ENCODE peak calls at places on chromosomes 12 and 14, in seven cellular contexts. Y is SJSA1; O is tibial artery; V is ovary; I is heart right ventricle; D is ascending aorta; R is naive thymus-derived CD4-positive, alpha-beta T cell. L is an unnamed sample.

GRCh38 chr14:99268776-99269510 is 3.1 kb downstream of the BCL11B start:
- DNase-seq in R (no peak), Y (no peak), V (no peak), O (no peak), I (no peak), D (no peak), L (no peak)

GRCh38 chr12:68915055-68915454 is 17.9 kb downstream of the CPM start:
- DNase-seq in V (no peak), O (no peak), Y (peak), I (no peak), D (no peak), R (no peak), L (no peak)

GRCh38 chr12:123532021-123532420 is 1.5 kb downstream of the RILPL1 start:
- DNase-seq in Y (no peak), V (no peak), I (no peak), O (peak), R (peak), D (no peak), L (no peak)

GRCh38 chr12:114355389-114356088 is 50.4 kb downstream of the TBX5 start:
- DNase-seq in V (no peak), O (no peak), Y (no peak), I (peak), D (no peak), R (no peak), L (peak)

GRCh38 chr14:63200035-63200740 is 4.1 kb upstream of the RHOJ start:
- DNase-seq in R (no peak), Y (no peak), I (no peak), O (no peak), V (no peak), D (no peak), L (peak)

GRCh38 chr12:7099290-7099996 is 7.2 kb upstream of the C1R start:
- DNase-seq in I (no peak), V (no peak), R (no peak), O (peak), Y (no peak), D (no peak), L (no peak)

GRCh38 chr12:117155278-117156060 is 34.8 kb downstream of the FBXO21 start:
- DNase-seq in D (no peak), Y (peak), I (peak), R (peak), O (no peak), V (peak), L (peak)

GRCh38 chr14:31122921-31123320 is 84.7 kb downstream of the HECTD1 start:
- DNase-seq in D (no peak), V (no peak), R (no peak), O (no peak), I (no peak), Y (no peak), L (no peak)

GRCh38 chr14:80587096-80587724 is 354.3 kb downstream of the CEP128 start:
- DNase-seq in I (no peak), D (no peak), Y (peak), O (no peak), V (no peak), R (peak), L (no peak)

GRCh38 chr14:70706177-70706576 is 64.5 kb downstream of the TTC9 start:
- DNase-seq in D (no peak), R (no peak), Y (no peak), V (no peak), O (no peak), I (no peak), L (no peak)

GRCh38 chr12:72271741-72272661 is at the start of gene TRHDE:
- DNase-seq in I (peak), V (peak), D (no peak), R (no peak), O (peak), Y (peak), L (no peak)

GRCh38 chr12:4648099-4648498 is 752 bp downstream of the AKAP3 start:
- DNase-seq in O (no peak), R (peak), V (no peak), I (no peak), Y (no peak), D (no peak), L (no peak)

GRCh38 chr14:37150414-37150813 is 22.0 kb downstream of the SLC25A21 start:
- DNase-seq in R (no peak), I (no peak), Y (peak), O (no peak), V (no peak), D (no peak), L (no peak)

GRCh38 chr14:70909788-70910614 is 2.7 kb downstream of the PCNX1 start:
- DNase-seq in O (no peak), D (no peak), I (no peak), Y (no peak), V (no peak), R (peak), L (no peak)

DNA sequence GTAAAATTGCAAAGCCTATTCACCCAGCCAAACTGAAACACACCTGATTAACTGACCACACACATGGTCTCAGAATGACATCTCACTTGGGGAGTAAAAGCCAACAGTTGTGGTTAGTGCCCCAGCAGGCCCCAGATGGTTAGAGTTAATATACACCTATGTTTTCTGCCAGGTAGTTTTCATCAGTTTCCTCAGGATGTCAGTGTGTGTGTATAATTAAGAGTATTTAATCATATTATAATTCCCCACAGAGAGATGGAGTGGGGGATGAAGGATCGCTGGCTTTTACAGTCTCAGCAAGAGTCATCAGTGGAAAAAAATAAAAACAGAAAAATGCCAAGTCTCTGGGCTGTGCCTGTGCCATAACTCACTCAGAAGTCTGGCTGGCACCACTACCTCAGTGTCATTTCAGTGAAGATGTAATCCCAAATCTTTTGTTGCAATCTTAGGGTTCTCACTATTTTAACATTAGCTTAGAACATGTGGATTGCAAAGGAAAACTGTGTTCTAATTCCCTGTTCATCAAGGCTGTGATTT is 412.5 kb downstream of the ZFP36L1 start:
- DNase-seq in R (no peak), O (no peak), V (no peak), Y (no peak), D (no peak), I (no peak), L (no peak)
- H3K27ac ChIP-seq in R (no peak), O (peak), V (no peak), Y (peak), D (peak), I (peak), L (peak)

GRCh38 chr12:82350161-82350560 is 8.0 kb downstream of the CCDC59 start:
- DNase-seq in R (no peak), O (no peak), Y (no peak), V (no peak), I (no peak), D (no peak), L (no peak)

GRCh38 chr12:82357340-82357739 is 847 bp downstream of the CCDC59 start:
- DNase-seq in V (no peak), O (no peak), D (no peak), Y (no peak), R (no peak), I (no peak), L (no peak)

GRCh38 chr12:82351390-82351789 is 6.8 kb downstream of the CCDC59 start:
- DNase-seq in V (no peak), O (no peak), D (no peak), R (no peak), I (no peak), Y (no peak), L (no peak)
- H3K27ac ChIP-seq in V (no peak), O (no peak), D (no peak), R (no peak), I (no peak), Y (no peak), L (no peak)

GRCh38 chr14:55298423-55298822 is 27.2 kb downstream of the FBXO34 start:
- DNase-seq in Y (no peak), V (no peak), R (no peak), I (no peak), D (no peak), O (no peak), L (no peak)

GRCh38 chr14:55301722-55302121 is 30.5 kb downstream of the FBXO34 start:
- DNase-seq in Y (no peak), D (no peak), I (no peak), V (no peak), O (no peak), R (no peak), L (no peak)

GRCh38 chr14:55302367-55302766 is 31.1 kb downstream of the FBXO34 start:
- DNase-seq in V (no peak), O (no peak), I (no peak), R (no peak), D (no peak), Y (no peak), L (no peak)

GRCh38 chr14:55294603-55295002 is 23.4 kb downstream of the FBXO34 start:
- DNase-seq in Y (no peak), D (no peak), R (no peak), O (no peak), I (no peak), V (no peak), L (no peak)

DNA sequence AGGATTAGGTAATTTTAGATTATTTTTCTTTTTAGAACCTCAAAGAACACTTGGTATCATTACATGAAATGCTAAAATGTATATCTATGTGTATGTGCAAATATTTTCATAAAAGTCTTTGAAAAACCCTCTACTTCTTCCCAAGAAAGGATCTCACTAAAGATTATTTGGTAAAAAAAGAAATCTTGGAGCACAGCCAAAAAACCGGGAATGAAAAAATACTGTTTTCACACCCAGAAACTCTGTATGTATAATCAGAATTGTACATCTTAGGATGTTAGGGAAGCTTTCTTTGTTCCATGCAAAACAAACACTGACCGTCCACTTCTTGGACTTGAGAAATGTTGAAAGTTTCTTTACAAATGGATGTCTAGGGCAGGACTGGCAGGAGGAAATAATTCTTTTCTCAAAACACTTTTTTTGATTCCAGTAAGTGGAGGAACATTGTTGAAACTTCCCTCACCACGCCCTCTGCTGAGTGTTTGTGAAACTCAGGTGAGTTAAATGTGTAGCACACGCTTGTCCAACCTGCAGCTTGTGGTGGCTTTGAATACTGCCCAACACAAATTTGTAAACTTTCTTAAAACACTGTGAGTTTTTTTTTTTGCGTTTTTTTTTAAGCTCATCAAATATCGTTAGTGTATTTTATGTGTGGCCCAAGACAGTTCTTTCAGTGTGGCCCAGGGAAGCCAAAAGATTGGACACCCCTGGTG is 26.5 kb downstream of the FBXO34 start:
- DNase-seq in R (no peak), D (no peak), Y (no peak), V (no peak), I (no peak), O (no peak), L (no peak)
- H3K27ac ChIP-seq in R (no peak), D (no peak), Y (no peak), V (no peak), I (no peak), O (no peak), L (no peak)

GRCh38 chr14:77580964-77581505 is 35.4 kb downstream of the SPTLC2 start:
- DNase-seq in R (peak), V (no peak), D (no peak), I (no peak), Y (peak), O (no peak), L (no peak)

GRCh38 chr14:77579760-77580159 is 36.7 kb downstream of the SPTLC2 start:
- DNase-seq in D (no peak), V (no peak), I (no peak), Y (no peak), R (no peak), O (no peak), L (no peak)

GRCh38 chr14:77582511-77582910 is 33.9 kb downstream of the SPTLC2 start:
- DNase-seq in V (no peak), R (no peak), D (no peak), I (no peak), Y (no peak), O (no peak), L (no peak)

GRCh38 chr14:77580477-77580876 is 36.0 kb downstream of the SPTLC2 start:
- DNase-seq in O (no peak), Y (no peak), I (no peak), D (no peak), R (no peak), V (no peak), L (no peak)

DNA sequence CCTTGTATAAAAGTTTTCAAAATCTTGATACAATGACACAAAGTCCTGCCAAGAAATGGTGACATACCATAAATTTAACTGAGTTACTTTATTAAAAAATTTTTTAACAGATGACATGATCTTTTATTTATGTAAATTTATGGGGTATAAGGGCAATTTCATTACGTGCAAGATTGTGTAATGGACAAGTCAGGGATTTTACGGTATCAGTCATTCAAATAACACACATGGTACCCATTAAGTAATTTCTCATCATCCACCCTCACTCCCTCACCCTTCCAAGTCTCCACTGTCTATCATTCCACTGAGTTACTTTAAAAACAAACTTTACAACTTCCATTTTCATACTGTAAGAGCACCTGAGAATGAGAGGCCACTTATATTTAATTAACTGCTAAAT is 37.4 kb downstream of the SPTLC2 start:
- DNase-seq in V (no peak), D (no peak), I (no peak), Y (no peak), O (no peak), R (no peak), L (no peak)
- H3K27ac ChIP-seq in V (no peak), D (no peak), I (no peak), Y (no peak), O (no peak), R (no peak), L (no peak)

GRCh38 chr14:95396221-95396620 is 76.5 kb upstream of the CLMN start:
- DNase-seq in R (no peak), V (no peak), O (no peak), Y (no peak), D (no peak), I (no peak), L (no peak)

GRCh38 chr14:95394981-95395737 is 75.5 kb upstream of the CLMN start:
- DNase-seq in V (no peak), I (no peak), D (no peak), Y (no peak), O (no peak), R (no peak), L (no peak)

GRCh38 chr14:95394297-95394891 is 74.7 kb upstream of the CLMN start:
- DNase-seq in O (no peak), Y (no peak), D (no peak), I (no peak), R (no peak), V (no peak), L (no peak)

GRCh38 chr14:95389471-95390011 is 69.8 kb upstream of the CLMN start:
- DNase-seq in O (peak), V (no peak), R (no peak), Y (no peak), I (peak), D (peak), L (peak)

GRCh38 chr14:95392841-95393240 is 73.1 kb upstream of the CLMN start:
- DNase-seq in R (no peak), I (no peak), V (no peak), Y (no peak), D (no peak), O (no peak), L (no peak)
- H3K27ac ChIP-seq in R (no peak), I (no peak), V (no peak), Y (no peak), D (no peak), O (no peak), L (no peak)